ENCODE peak calls at places on chromosomes 2 and 18, in four cellular contexts. M is K562; Y is fibroblast of lung; F is CD8-positive, alpha-beta memory T cell. Z is an unnamed sample.

GRCh38 chr2:158457826-158458616 is 1.3 kb downstream of the PKP4 start:
- DNase-seq in M (peak; percentile 70), Y (peak; percentile 63), F (peak; percentile 41), Z (peak; percentile 81)

GRCh38 chr2:34601561-34601960 is 1002.5 kb upstream of the FAM98A start:
- DNase-seq in M (no peak), Y (no peak), F (no peak), Z (no peak)

GRCh38 chr2:118477111-118477517 is 370.3 kb downstream of the EN1 start:
- DNase-seq in M (no peak), Y (no peak), F (no peak), Z (no peak)

GRCh38 chr2:175432021-175432420 is 250.5 kb upstream of the ATP5MC3 start:
- DNase-seq in M (no peak), Y (no peak), F (no peak), Z (no peak)

GRCh38 chr2:56537756-56538155 is 354.0 kb downstream of the CCDC85A start:
- DNase-seq in M (no peak), Y (peak; percentile 39), F (no peak), Z (no peak)

GRCh38 chr2:75113217-75113616 is 86.1 kb downstream of the TACR1 start:
- DNase-seq in M (no peak), Y (no peak), F (no peak), Z (no peak)

GRCh38 chr2:70570041-70570661 is 16.5 kb upstream of the TGFA start:
- DNase-seq in M (no peak), Y (peak; percentile 68), F (no peak), Z (no peak)

GRCh38 chr2:177772529-177772928 is 300.0 kb downstream of the PDE11A start:
- DNase-seq in M (peak; percentile 50), Y (peak; percentile 27), F (no peak), Z (no peak)

GRCh38 chr2:200405599-200406298 is 99.3 kb downstream of the SPATS2L start:
- DNase-seq in M (peak; percentile 31), Y (peak; percentile 96), F (no peak), Z (no peak)

GRCh38 chr2:129849559-129850160 is 129.8 kb upstream of the RAB6C start:
- DNase-seq in M (peak; percentile 39), Y (peak; percentile 58), F (no peak), Z (no peak)

GRCh38 chr2:112666764-112667122 is 21.0 kb downstream of the SLC20A1 start:
- DNase-seq in M (peak; percentile 68), Y (peak; percentile 23), F (no peak), Z (no peak)

GRCh38 chr2:9656270-9656766 is 25.5 kb upstream of the YWHAQ start:
- DNase-seq in M (no peak), Y (peak; percentile 98), F (peak; percentile 53), Z (no peak)

GRCh38 chr18:69787825-69788547 is 159.7 kb downstream of the CD226 start:
- DNase-seq in M (no peak), Y (peak; percentile 92), F (no peak), Z (no peak)

GRCh38 chr18:13500891-13501887 is 225.2 kb downstream of the FAM210A start:
- DNase-seq in M (no peak), Y (peak; percentile 95), F (no peak), Z (peak; percentile 79)

GRCh38 chr2:150767924-150768801 is 280.7 kb upstream of the RND3 start:
- DNase-seq in M (no peak), Y (peak; percentile 6), F (no peak), Z (no peak)

GRCh38 chr18:267380-267687 is 513 bp downstream of the THOC1 start:
- DNase-seq in M (no peak), Y (no peak), F (no peak), Z (no peak)

GRCh38 chr2:160407393-160408204 is 86.0 kb downstream of the RBMS1 start:
- DNase-seq in M (peak; percentile 19), Y (peak; percentile 72), F (peak; percentile 53), Z (peak; percentile 70)

GRCh38 chr18:8056723-8057122 is 489.6 kb downstream of the PTPRM start:
- DNase-seq in M (no peak), Y (no peak), F (no peak), Z (no peak)

GRCh38 chr2:200631287-200631686 is 45.5 kb downstream of the AOX1 start:
- DNase-seq in M (no peak), Y (no peak), F (no peak), Z (no peak)

GRCh38 chr18:70499218-70499691 is 210.4 kb downstream of the SOCS6 start:
- DNase-seq in M (no peak), Y (no peak), F (no peak), Z (no peak)

DNA sequence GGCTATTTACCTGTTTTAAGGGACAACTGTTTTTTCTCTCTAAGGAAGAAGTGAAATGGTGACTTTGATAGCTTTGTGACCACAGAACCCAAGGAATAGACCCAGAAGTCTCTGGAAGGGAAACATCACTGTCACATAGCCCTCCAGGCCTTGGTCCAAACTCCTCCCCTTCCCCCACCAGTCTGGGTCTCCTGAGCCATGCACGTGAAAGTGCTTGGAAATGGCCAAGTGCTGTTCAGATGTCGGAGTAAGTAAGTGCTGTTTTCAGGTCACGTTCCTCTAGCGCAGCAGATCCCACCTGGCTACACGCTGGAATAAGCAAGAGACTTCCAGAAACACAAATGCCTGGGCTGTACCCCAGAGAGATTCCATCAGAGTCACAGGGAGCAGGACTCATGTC is 73.0 kb upstream of the AFF3 start:
- DNase-seq in M (no peak), Y (no peak), F (no peak), Z (no peak)
- H3K27ac ChIP-seq in M (no peak overlapping the region), Y (no peak overlapping the region), F (no peak overlapping the region), Z (no peak overlapping the region)

DNA sequence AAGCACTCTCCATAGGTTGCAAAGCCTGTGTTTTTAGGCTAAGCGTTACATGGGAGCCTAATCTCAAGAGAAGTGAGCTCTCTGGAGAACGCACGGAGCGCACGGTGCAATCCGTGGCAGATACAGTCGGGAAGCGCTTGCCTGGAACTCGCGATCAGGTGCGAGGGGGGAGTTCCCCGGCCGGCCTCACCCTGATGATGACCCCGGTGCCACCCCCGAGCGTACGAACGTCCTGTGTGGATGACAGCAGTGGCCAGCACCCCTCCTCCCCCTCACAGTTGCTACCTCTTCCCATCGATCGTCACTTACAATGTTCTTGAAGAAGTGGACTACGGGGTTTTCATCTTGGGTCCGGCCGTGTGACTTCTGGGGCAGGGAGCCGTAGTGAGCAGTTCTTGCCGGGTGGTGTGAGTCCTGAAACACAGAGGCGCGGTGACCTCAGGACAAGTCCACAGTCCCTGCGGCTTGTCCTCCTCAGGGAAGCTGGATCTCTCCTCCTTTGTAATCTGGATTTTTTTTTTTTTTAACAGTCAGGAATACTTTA is 142.9 kb downstream of the MBP start:
- DNase-seq in M (no peak), Y (no peak), F (no peak), Z (peak; percentile 12)
- H3K4me3 ChIP-seq in M (no peak overlapping the region), Y (no peak overlapping the region), F (no peak overlapping the region), Z (no peak overlapping the region)

GRCh38 chr2:190336420-190336819 is 7.0 kb upstream of the INPP1 start:
- DNase-seq in M (no peak), Y (no peak), F (no peak), Z (no peak)
- H3K36me3 ChIP-seq in M (no peaks in the 10 kb centered on the region), Y (no peaks in the 10 kb centered on the region), F (no peaks in the 10 kb centered on the region), Z (no peaks in the 10 kb centered on the region)

GRCh38 chr2:144597894-144598593 is 78.1 kb upstream of the ZEB2 start:
- DNase-seq in M (no peak), Y (no peak), F (no peak), Z (no peak)

GRCh38 chr2:144592500-144593256 is 72.8 kb upstream of the ZEB2 start:
- DNase-seq in M (no peak), Y (no peak), F (no peak), Z (no peak)

GRCh38 chr2:144596074-144596871 is 76.4 kb upstream of the ZEB2 start:
- DNase-seq in M (no peak), Y (peak; percentile 72), F (peak; percentile 5), Z (no peak)

GRCh38 chr2:144595279-144595678 is 75.4 kb upstream of the ZEB2 start:
- DNase-seq in M (peak; percentile 26), Y (no peak), F (no peak), Z (no peak)

DNA sequence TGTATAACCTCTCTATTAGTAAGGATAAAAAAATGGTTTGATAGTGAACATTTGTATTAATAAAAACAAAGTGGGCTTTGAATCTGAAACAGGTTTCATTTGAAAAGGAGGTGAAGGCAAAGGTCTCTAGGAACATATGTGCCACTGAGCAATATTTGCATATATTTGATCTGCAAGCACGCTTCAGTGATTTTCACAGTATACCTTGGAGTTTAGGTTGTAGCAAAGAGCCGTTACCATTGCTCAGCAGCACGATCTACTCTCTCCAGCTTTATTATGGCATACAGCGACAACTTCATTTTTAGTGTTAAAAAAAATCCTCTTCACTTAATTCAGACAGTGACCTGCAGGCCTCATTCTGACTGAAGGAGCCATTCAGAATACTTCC is 75.8 kb upstream of the ZEB2 start:
- DNase-seq in M (no peak), Y (no peak), F (no peak), Z (no peak)
- H3K27ac ChIP-seq in M (peak overlapping the region; percentile 83), Y (no peak overlapping the region), F (peak overlapping the region; percentile 45), Z (no peak overlapping the region)

GRCh38 chr2:157439792-157440186 is 4.1 kb downstream of the CYTIP start:
- DNase-seq in M (no peak), Y (no peak), F (no peak), Z (no peak)
- H3K4me3 ChIP-seq in M (no peak overlapping the region), Y (no peak overlapping the region), F (peak overlapping the region; percentile 93), Z (no peak overlapping the region)

DNA sequence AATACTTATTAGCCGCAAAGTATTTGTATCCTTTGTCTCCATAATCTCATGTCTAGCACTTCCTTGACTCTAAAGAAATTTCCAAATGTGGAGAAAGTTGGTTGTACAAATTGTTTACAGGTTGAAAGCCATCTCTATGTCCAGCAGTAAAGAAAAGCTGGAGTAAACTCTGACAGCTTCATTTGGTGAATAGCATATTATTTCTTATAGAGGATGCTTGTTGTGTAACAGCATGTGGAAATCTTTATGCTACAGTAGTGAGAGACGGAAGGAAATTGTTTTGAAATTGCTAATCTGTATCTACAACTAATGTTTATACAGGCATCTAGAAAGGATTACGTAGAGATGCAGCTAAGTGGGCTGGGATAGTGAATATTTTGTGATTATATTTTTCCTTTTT is 78.5 kb downstream of the UGGT1 start:
- DNase-seq in M (no peak), Y (no peak), F (no peak), Z (no peak)
- H3K36me3 ChIP-seq in M (peaks cover 94% of the 10 kb centered on the region), Y (peaks cover 8% of the 10 kb centered on the region), F (peaks cover 60% of the 10 kb centered on the region), Z (peaks cover 15% of the 10 kb centered on the region)

GRCh38 chr2:106160786-106161261 is 33.3 kb downstream of the UXS1 start:
- DNase-seq in M (no peak), Y (no peak), F (no peak), Z (peak; percentile 27)
- H3K27ac ChIP-seq in M (no peak overlapping the region), Y (no peak overlapping the region), F (peak overlapping the region; percentile 66), Z (peak overlapping the region; percentile 75)

GRCh38 chr2:207165121-207166038 is at the start of gene KLF7:
- DNase-seq in M (peak; percentile 7), Y (peak; percentile 58), F (peak; percentile 18), Z (peak; percentile 70)

GRCh38 chr2:207167129-207167923 is 1.6 kb upstream of the KLF7 start:
- DNase-seq in M (no peak), Y (peak; percentile 86), F (no peak), Z (no peak)

GRCh38 chr2:207163815-207164747 is 1.7 kb downstream of the KLF7 start:
- DNase-seq in M (no peak), Y (peak; percentile 55), F (no peak), Z (peak; percentile 58)

GRCh38 chr2:207166349-207167128 is 791 bp upstream of the KLF7 start:
- DNase-seq in M (peak; percentile 41), Y (peak; percentile 81), F (peak; percentile 55), Z (peak; percentile 83)

GRCh38 chr2:207166039-207166348 is 246 bp upstream of the KLF7 start:
- DNase-seq in M (peak; percentile 89), Y (peak; percentile 100), F (peak; percentile 83), Z (peak; percentile 99)
- H3K4me3 ChIP-seq in M (peak overlapping the region; percentile 48), Y (peak overlapping the region; percentile 90), F (peak overlapping the region; percentile 84), Z (peak overlapping the region; percentile 88)

GRCh38 chr18:54848121-54848520 is 19.8 kb downstream of the RAB27B start:
- DNase-seq in M (no peak), Y (no peak), F (no peak), Z (no peak)
- H3K36me3 ChIP-seq in M (no peaks in the 10 kb centered on the region), Y (no peaks in the 10 kb centered on the region), F (no peaks in the 10 kb centered on the region), Z (no peaks in the 10 kb centered on the region)